ENCODE peak calls at places on chromosome 18, in five cellular contexts. L is A549, M is fibroblast of mammary gland, H is bronchial epithelial cell, D is foreskin fibroblast. N is an unnamed sample.

GRCh38 chr18:52903858-52904257 is 563.9 kb downstream of the DCC start:
- DNase-seq in L (peak), M (peak), H (peak), D (peak), N (no peak)

GRCh38 chr18:3596324-3597158 is 146.6 kb downstream of the TGIF1 start:
- DNase-seq in L (no peak), M (peak), H (peak), D (no peak), N (peak)

GRCh38 chr18:35460719-35461118 is 37.0 kb downstream of the INO80C start:
- DNase-seq in L (no peak), M (peak), H (peak), D (peak), N (no peak)

GRCh38 chr18:34121157-34121807 is 103.4 kb downstream of the NOL4 start:
- DNase-seq in L (no peak), M (peak), H (peak), D (no peak), N (no peak)

GRCh38 chr18:9722691-9723090 is 14.6 kb downstream of the RAB31 start:
- DNase-seq in L (no peak), M (no peak), H (peak), D (no peak), N (no peak)

GRCh38 chr18:392926-393325 is 107.6 kb downstream of the COLEC12 start:
- DNase-seq in L (no peak), M (no peak), H (no peak), D (no peak), N (no peak)

GRCh38 chr18:28439870-28440269 is 262.9 kb upstream of the CDH2 start:
- DNase-seq in L (no peak), M (peak), H (peak), D (no peak), N (no peak)

GRCh38 chr18:72091369-72091768 is 452.8 kb downstream of the CBLN2 start:
- DNase-seq in L (no peak), M (no peak), H (no peak), D (no peak), N (no peak)

GRCh38 chr18:68796936-68797690 is 767 bp upstream of the CCDC102B start:
- DNase-seq in L (no peak), M (peak), H (no peak), D (peak), N (no peak)

GRCh38 chr18:653512-653911 is 3.9 kb upstream of the TYMS start:
- DNase-seq in L (no peak), M (no peak), H (no peak), D (no peak), N (no peak)

GRCh38 chr18:73895701-73896100 is 251.9 kb downstream of the FBXO15 start:
- DNase-seq in L (no peak), M (no peak), H (peak), D (no peak), N (no peak)

GRCh38 chr18:11981633-11982366 is 493 bp downstream of the IMPA2 start:
- DNase-seq in L (peak), M (peak), H (no peak), D (no peak), N (peak)

GRCh38 chr18:61572871-61573270 is 239.6 kb downstream of the CDH20 start:
- DNase-seq in L (no peak), M (no peak), H (no peak), D (no peak), N (no peak)

GRCh38 chr18:76452357-76452756 is 42.7 kb downstream of the ZNF516 start:
- DNase-seq in L (no peak), M (peak), H (no peak), D (no peak), N (no peak)

GRCh38 chr18:25982961-25983360 is 107.5 kb downstream of the SS18 start:
- DNase-seq in L (no peak), M (no peak), H (no peak), D (no peak), N (no peak)

GRCh38 chr18:46721331-46721730 is 35.5 kb downstream of the ST8SIA5 start:
- DNase-seq in L (no peak), M (no peak), H (no peak), D (no peak), N (no peak)

GRCh38 chr18:35490894-35491688 is 6.7 kb downstream of the INO80C start:
- DNase-seq in L (no peak), M (no peak), H (no peak), D (no peak), N (no peak)

GRCh38 chr18:12376034-12376717 is 851 bp downstream of the AFG3L2 start:
- DNase-seq in L (no peak), M (peak), H (peak), D (no peak), N (peak)

GRCh38 chr18:26133652-26134051 is at the start of gene PSMA8:
- DNase-seq in L (no peak), M (no peak), H (no peak), D (no peak), N (peak)

GRCh38 chr18:36828157-36828629 is 609 bp downstream of the TPGS2 start:
- DNase-seq in L (no peak), M (peak), H (peak), D (peak), N (no peak)

GRCh38 chr18:9494778-9495302 is 19.5 kb downstream of the RALBP1 start:
- DNase-seq in L (no peak), M (peak), H (no peak), D (no peak), N (peak)

GRCh38 chr18:9910709-9911108 is 3.1 kb upstream of the VAPA start:
- DNase-seq in L (no peak), M (no peak), H (no peak), D (no peak), N (no peak)

GRCh38 chr18:6624729-6625308 is 104.7 kb upstream of the ARHGAP28 start:
- DNase-seq in L (no peak), M (peak), H (peak), D (no peak), N (no peak)

GRCh38 chr18:12092398-12093229 is 1.0 kb upstream of the ANKRD62 start:
- DNase-seq in L (peak), M (no peak), H (no peak), D (no peak), N (no peak)

GRCh38 chr18:77517901-77518300 is 268.3 kb downstream of the GALR1 start:
- DNase-seq in L (no peak), M (no peak), H (no peak), D (no peak), N (no peak)
- TF ChIP-seq CTCF in L (no peak), M (no peak), H (no peak), D (no peak), N (no peak)

DNA sequence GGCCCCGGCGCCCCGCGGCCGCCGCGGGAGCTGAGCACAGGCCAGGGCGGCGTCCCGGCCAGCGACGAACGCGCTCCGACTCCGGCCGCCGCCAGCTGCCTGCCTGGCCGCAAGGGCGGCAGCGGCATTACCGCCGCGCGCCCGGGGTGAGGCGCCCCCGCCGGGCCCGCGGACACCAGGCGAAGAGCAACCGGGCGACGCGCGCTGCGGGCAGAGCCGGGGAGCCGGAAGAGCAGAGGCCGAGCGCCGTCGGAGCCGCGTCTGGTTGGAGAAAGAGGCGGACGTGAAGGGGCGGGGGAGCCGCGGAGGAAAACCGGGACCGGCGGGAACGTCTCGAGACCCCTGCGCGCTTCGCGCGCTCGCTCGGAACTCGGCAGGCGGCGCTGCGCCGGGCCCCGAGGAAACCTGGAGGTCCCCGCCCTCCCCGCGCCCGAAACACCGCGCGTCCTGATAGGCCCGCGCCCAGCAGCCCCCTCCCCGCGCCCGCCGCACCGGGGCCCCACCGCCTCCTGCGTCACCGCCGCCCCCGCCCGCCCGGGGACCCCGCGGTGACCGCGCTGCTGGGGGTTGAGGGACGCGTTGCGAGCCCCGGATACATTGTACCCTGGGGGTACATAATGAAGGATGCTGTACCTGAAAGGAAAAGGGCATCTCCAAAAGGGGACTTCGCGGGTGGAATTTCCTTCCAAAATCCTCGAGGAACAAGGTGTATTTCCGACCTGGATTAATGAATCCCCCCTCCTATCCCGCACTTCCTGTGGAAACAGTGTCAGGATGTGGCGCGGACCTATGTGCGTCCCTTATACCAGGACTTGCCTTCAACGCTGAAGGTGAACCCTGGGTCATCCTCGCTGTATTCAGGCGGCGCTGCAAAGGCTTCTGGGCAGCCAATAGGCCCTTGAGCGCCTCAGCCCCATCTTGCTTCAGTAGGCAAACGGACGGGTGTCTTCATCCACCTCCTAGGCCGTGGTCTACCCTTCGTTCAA is 1.0 kb upstream of the B4GALT6 start:
- DNase-seq in L (peak), M (peak), H (peak), D (peak), N (peak)
- TF ChIP-seq CTCF in L (peak), M (no peak), H (peak), D (no peak), N (peak)

GRCh38 chr18:80197490-80197889 is 49.8 kb downstream of the PARD6G start:
- DNase-seq in L (no peak), M (no peak), H (no peak), D (no peak), N (no peak)
- TF ChIP-seq CTCF in L (no peak), M (no peak), H (no peak), D (no peak), N (no peak)

GRCh38 chr18:40672590-40672989 is 1282.4 kb upstream of the PIK3C3 start:
- DNase-seq in L (no peak), M (no peak), H (no peak), D (no peak), N (no peak)
- TF ChIP-seq CTCF in L (no peak), M (no peak), H (no peak), D (no peak), N (no peak)

GRCh38 chr18:48121752-48122151 is 191.3 kb upstream of the SMAD2 start:
- DNase-seq in L (no peak), M (no peak), H (no peak), D (no peak), N (no peak)

GRCh38 chr18:48116873-48117630 is 186.6 kb upstream of the SMAD2 start:
- DNase-seq in L (no peak), M (no peak), H (no peak), D (no peak), N (no peak)

GRCh38 chr18:48116017-48116416 is 185.6 kb upstream of the SMAD2 start:
- DNase-seq in L (no peak), M (no peak), H (no peak), D (no peak), N (no peak)

GRCh38 chr18:48122376-48122775 is 191.9 kb upstream of the SMAD2 start:
- DNase-seq in L (no peak), M (no peak), H (no peak), D (no peak), N (no peak)

DNA sequence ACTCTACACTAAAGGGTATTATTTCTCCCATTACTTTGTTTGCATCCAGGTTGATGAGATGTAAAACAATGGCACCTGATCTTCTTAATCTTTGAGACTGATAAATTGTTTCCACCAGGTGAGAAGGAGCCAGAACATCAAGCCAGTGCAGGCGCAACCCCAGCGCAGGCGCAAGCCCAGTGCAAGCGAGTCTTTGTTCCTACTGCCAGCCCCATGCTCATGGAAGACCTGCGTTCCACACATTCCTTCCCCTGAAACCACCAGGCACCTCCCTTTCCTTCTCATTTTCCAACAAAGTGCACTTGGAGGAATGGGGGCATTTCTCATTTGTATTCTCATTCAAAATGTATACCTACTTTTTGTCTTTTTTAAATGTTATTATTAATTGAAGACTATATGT is 188.7 kb upstream of the SMAD2 start:
- DNase-seq in L (no peak), M (no peak), H (peak), D (no peak), N (no peak)
- TF ChIP-seq CTCF in L (no peak), M (no peak), H (no peak), D (no peak), N (no peak)

DNA sequence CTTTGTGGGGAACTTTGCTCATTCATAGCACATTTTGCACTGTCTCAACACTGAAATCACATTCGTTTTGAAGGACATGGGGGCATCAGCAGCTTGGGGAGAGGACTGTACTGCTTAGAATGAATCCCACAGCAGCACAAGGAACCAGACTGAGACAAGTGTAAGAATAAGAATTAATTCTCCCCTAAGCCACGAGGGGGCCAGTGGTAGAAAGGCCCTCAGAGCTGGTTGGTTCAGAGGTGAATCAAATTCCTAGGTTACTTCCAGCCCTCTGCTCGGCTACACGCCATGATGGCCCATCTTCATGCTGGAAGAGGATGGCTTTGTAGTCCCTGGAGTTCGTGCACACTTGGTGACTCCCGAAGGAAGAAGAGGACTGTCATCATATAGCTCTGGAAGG is 12.0 kb upstream of the MC5R start:
- DNase-seq in L (peak), M (no peak), H (no peak), D (no peak), N (no peak)
- TF ChIP-seq CTCF in L (no peak), M (peak), H (no peak), D (peak), N (peak)

GRCh38 chr18:51323941-51324340 is 126.5 kb upstream of the MEX3C start:
- DNase-seq in L (no peak), M (no peak), H (no peak), D (no peak), N (no peak)

GRCh38 chr18:51321696-51322095 is 124.2 kb upstream of the MEX3C start:
- DNase-seq in L (no peak), M (no peak), H (peak), D (no peak), N (no peak)
- TF ChIP-seq CTCF in L (no peak), M (no peak), H (peak), D (no peak), N (no peak)